ENCODE peak calls at places on chromosomes 1 and 21, in seven cellular contexts. One of them, this sample, is unnamed.

GRCh38 chr1:169460193-169460833 is 25.4 kb downstream of the SLC19A2 start:
- DNase-seq in uterus: no peak
- DNase-seq in CD8-positive, alpha-beta T cell: peak
- DNase-seq in sigmoid colon: no peak
- DNase-seq in DND-41: no peak
- DNase-seq in hepatocyte: no peak
- DNase-seq in fibroblast of mammary gland: peak
- DNase-seq in this sample: no peak

GRCh38 chr21:39263372-39263771 is 50.1 kb downstream of the BRWD1 start:
- DNase-seq in uterus: no peak
- DNase-seq in CD8-positive, alpha-beta T cell: no peak
- DNase-seq in sigmoid colon: no peak
- DNase-seq in DND-41: no peak
- DNase-seq in hepatocyte: no peak
- DNase-seq in fibroblast of mammary gland: peak
- DNase-seq in this sample: no peak

GRCh38 chr21:42352433-42353095 is 1.8 kb upstream of the TFF2 start:
- DNase-seq in uterus: no peak
- DNase-seq in CD8-positive, alpha-beta T cell: no peak
- DNase-seq in sigmoid colon: peak
- DNase-seq in DND-41: no peak
- DNase-seq in hepatocyte: no peak
- DNase-seq in fibroblast of mammary gland: no peak
- DNase-seq in this sample: no peak

GRCh38 chr1:195899762-195900352 is 708.4 kb downstream of the KCNT2 start:
- DNase-seq in uterus: no peak
- DNase-seq in CD8-positive, alpha-beta T cell: no peak
- DNase-seq in sigmoid colon: no peak
- DNase-seq in DND-41: no peak
- DNase-seq in hepatocyte: no peak
- DNase-seq in fibroblast of mammary gland: peak
- DNase-seq in this sample: no peak

GRCh38 chr1:17475729-17476128 is 36.3 kb upstream of the RCC2 start:
- DNase-seq in uterus: no peak
- DNase-seq in CD8-positive, alpha-beta T cell: no peak
- DNase-seq in sigmoid colon: no peak
- DNase-seq in DND-41: no peak
- DNase-seq in hepatocyte: peak
- DNase-seq in fibroblast of mammary gland: peak
- DNase-seq in this sample: peak

GRCh38 chr1:93692983-93693591 is 11.4 kb upstream of the BCAR3 start:
- DNase-seq in uterus: no peak
- DNase-seq in CD8-positive, alpha-beta T cell: no peak
- DNase-seq in sigmoid colon: no peak
- DNase-seq in DND-41: no peak
- DNase-seq in hepatocyte: no peak
- DNase-seq in fibroblast of mammary gland: peak
- DNase-seq in this sample: no peak

GRCh38 chr1:36710901-36711300 is 228.2 kb upstream of the CSF3R start:
- DNase-seq in uterus: no peak
- DNase-seq in CD8-positive, alpha-beta T cell: no peak
- DNase-seq in sigmoid colon: no peak
- DNase-seq in DND-41: no peak
- DNase-seq in hepatocyte: no peak
- DNase-seq in fibroblast of mammary gland: no peak
- DNase-seq in this sample: no peak

GRCh38 chr1:189206617-189207016 is 1271.0 kb downstream of the BRINP3 start:
- DNase-seq in uterus: no peak
- DNase-seq in CD8-positive, alpha-beta T cell: no peak
- DNase-seq in sigmoid colon: no peak
- DNase-seq in DND-41: no peak
- DNase-seq in hepatocyte: no peak
- DNase-seq in fibroblast of mammary gland: no peak
- DNase-seq in this sample: no peak

GRCh38 chr1:75996196-75996595 is 64.0 kb upstream of the ASB17 start:
- DNase-seq in uterus: no peak
- DNase-seq in CD8-positive, alpha-beta T cell: no peak
- DNase-seq in sigmoid colon: no peak
- DNase-seq in DND-41: no peak
- DNase-seq in hepatocyte: no peak
- DNase-seq in fibroblast of mammary gland: peak
- DNase-seq in this sample: no peak

GRCh38 chr1:9231648-9232332 is 2.8 kb upstream of the H6PD start:
- DNase-seq in uterus: no peak
- DNase-seq in CD8-positive, alpha-beta T cell: no peak
- DNase-seq in sigmoid colon: no peak
- DNase-seq in DND-41: no peak
- DNase-seq in hepatocyte: no peak
- DNase-seq in fibroblast of mammary gland: peak
- DNase-seq in this sample: no peak

GRCh38 chr1:226082959-226083302 is 20.4 kb downstream of the H3-3A start:
- DNase-seq in uterus: peak
- DNase-seq in CD8-positive, alpha-beta T cell: no peak
- DNase-seq in sigmoid colon: peak
- DNase-seq in DND-41: no peak
- DNase-seq in hepatocyte: peak
- DNase-seq in fibroblast of mammary gland: peak
- DNase-seq in this sample: no peak

GRCh38 chr1:199704231-199704630 is 323.3 kb upstream of the NR5A2 start:
- DNase-seq in uterus: no peak
- DNase-seq in CD8-positive, alpha-beta T cell: no peak
- DNase-seq in sigmoid colon: no peak
- DNase-seq in DND-41: no peak
- DNase-seq in hepatocyte: no peak
- DNase-seq in fibroblast of mammary gland: no peak
- DNase-seq in this sample: no peak

GRCh38 chr1:46173361-46173856 is 1.5 kb upstream of the TSPAN1 start:
- DNase-seq in uterus: no peak
- DNase-seq in CD8-positive, alpha-beta T cell: no peak
- DNase-seq in sigmoid colon: no peak
- DNase-seq in DND-41: no peak
- DNase-seq in hepatocyte: peak
- DNase-seq in fibroblast of mammary gland: peak
- DNase-seq in this sample: no peak

GRCh38 chr1:228048659-228049333 is 33.7 kb upstream of the ARF1 start:
- DNase-seq in uterus: no peak
- DNase-seq in CD8-positive, alpha-beta T cell: no peak
- DNase-seq in sigmoid colon: no peak
- DNase-seq in DND-41: no peak
- DNase-seq in hepatocyte: no peak
- DNase-seq in fibroblast of mammary gland: no peak
- DNase-seq in this sample: no peak

GRCh38 chr1:244237445-244237844 is 186.4 kb downstream of the ZBTB18 start:
- DNase-seq in uterus: no peak
- DNase-seq in CD8-positive, alpha-beta T cell: no peak
- DNase-seq in sigmoid colon: no peak
- DNase-seq in DND-41: no peak
- DNase-seq in hepatocyte: no peak
- DNase-seq in fibroblast of mammary gland: no peak
- DNase-seq in this sample: no peak

GRCh38 chr1:63730211-63730610 is 43.6 kb upstream of the ROR1 start:
- DNase-seq in uterus: no peak
- DNase-seq in CD8-positive, alpha-beta T cell: no peak
- DNase-seq in sigmoid colon: no peak
- DNase-seq in DND-41: no peak
- DNase-seq in hepatocyte: no peak
- DNase-seq in fibroblast of mammary gland: no peak
- DNase-seq in this sample: no peak

GRCh38 chr1:218347713-218348627 is 2.8 kb downstream of the TGFB2 start:
- DNase-seq in uterus: no peak
- DNase-seq in CD8-positive, alpha-beta T cell: no peak
- DNase-seq in sigmoid colon: peak
- DNase-seq in DND-41: no peak
- DNase-seq in hepatocyte: peak
- DNase-seq in fibroblast of mammary gland: peak
- DNase-seq in this sample: no peak

GRCh38 chr1:117658676-117659075 is 52.8 kb downstream of the TENT5C start:
- DNase-seq in uterus: no peak
- DNase-seq in CD8-positive, alpha-beta T cell: peak
- DNase-seq in sigmoid colon: no peak
- DNase-seq in DND-41: peak
- DNase-seq in hepatocyte: no peak
- DNase-seq in fibroblast of mammary gland: no peak
- DNase-seq in this sample: no peak

GRCh38 chr1:224673161-224673560 is 57.0 kb downstream of the CNIH3 start:
- DNase-seq in uterus: no peak
- DNase-seq in CD8-positive, alpha-beta T cell: no peak
- DNase-seq in sigmoid colon: no peak
- DNase-seq in DND-41: no peak
- DNase-seq in hepatocyte: no peak
- DNase-seq in fibroblast of mammary gland: no peak
- DNase-seq in this sample: no peak

GRCh38 chr1:94582578-94582977 is 41.0 kb upstream of the F3 start:
- DNase-seq in uterus: no peak
- DNase-seq in CD8-positive, alpha-beta T cell: no peak
- DNase-seq in sigmoid colon: no peak
- DNase-seq in DND-41: no peak
- DNase-seq in hepatocyte: no peak
- DNase-seq in fibroblast of mammary gland: no peak
- DNase-seq in this sample: no peak

GRCh38 chr21:36999131-36999898 is 7.2 kb upstream of the RIPPLY3 start:
- DNase-seq in uterus: no peak
- DNase-seq in CD8-positive, alpha-beta T cell: no peak
- DNase-seq in sigmoid colon: no peak
- DNase-seq in DND-41: no peak
- DNase-seq in hepatocyte: no peak
- DNase-seq in fibroblast of mammary gland: no peak
- DNase-seq in this sample: no peak

GRCh38 chr21:36096398-36097290 is 26.8 kb downstream of the CBR1 start:
- DNase-seq in uterus: no peak
- DNase-seq in CD8-positive, alpha-beta T cell: no peak
- DNase-seq in sigmoid colon: no peak
- DNase-seq in DND-41: no peak
- DNase-seq in hepatocyte: no peak
- DNase-seq in fibroblast of mammary gland: no peak
- DNase-seq in this sample: no peak

GRCh38 chr1:28078262-28078661 is 10.1 kb downstream of the EYA3 start:
- DNase-seq in uterus: no peak
- DNase-seq in CD8-positive, alpha-beta T cell: no peak
- DNase-seq in sigmoid colon: no peak
- DNase-seq in DND-41: no peak
- DNase-seq in hepatocyte: no peak
- DNase-seq in fibroblast of mammary gland: no peak
- DNase-seq in this sample: no peak

GRCh38 chr1:209404577-209404976 is 178.9 kb upstream of the CAMK1G start:
- DNase-seq in uterus: peak
- DNase-seq in CD8-positive, alpha-beta T cell: no peak
- DNase-seq in sigmoid colon: no peak
- DNase-seq in DND-41: no peak
- DNase-seq in hepatocyte: no peak
- DNase-seq in fibroblast of mammary gland: no peak
- DNase-seq in this sample: no peak

DNA sequence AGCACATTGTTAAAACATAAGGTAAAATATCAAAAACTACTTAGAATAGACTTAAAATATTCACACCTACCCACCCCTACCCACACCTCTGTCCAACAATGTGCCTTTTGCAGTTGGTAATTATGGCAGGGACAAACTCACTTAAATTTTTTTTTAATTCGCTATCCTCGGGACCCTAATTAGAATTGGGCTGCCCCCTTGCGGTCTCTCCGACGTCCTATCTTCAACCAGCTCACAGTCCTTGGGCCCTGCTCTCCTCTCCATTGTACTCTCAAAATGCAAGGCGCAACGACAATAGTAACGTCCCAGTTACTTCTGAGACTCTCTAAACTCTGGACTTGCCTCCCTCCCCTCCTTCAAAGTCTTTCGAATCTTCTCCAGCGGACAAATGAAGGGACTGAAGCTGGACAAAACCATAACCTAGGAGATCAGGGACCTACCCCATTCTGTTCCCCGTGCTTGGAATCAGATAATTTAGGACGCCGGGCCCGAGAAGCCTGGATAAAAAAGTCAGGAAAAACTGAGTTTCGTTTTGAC is 1.1 kb upstream of the CIART start:
- DNase-seq in uterus: peak
- DNase-seq in CD8-positive, alpha-beta T cell: peak
- DNase-seq in sigmoid colon: peak
- DNase-seq in DND-41: peak
- DNase-seq in hepatocyte: peak
- DNase-seq in fibroblast of mammary gland: peak
- DNase-seq in this sample: no peak
- TF ChIP-seq CTCF in uterus: peak
- TF ChIP-seq CTCF in CD8-positive, alpha-beta T cell: no peak
- TF ChIP-seq CTCF in sigmoid colon: peak
- TF ChIP-seq CTCF in DND-41: no peak
- TF ChIP-seq CTCF in hepatocyte: peak
- TF ChIP-seq CTCF in fibroblast of mammary gland: peak
- TF ChIP-seq CTCF in this sample: peak

DNA sequence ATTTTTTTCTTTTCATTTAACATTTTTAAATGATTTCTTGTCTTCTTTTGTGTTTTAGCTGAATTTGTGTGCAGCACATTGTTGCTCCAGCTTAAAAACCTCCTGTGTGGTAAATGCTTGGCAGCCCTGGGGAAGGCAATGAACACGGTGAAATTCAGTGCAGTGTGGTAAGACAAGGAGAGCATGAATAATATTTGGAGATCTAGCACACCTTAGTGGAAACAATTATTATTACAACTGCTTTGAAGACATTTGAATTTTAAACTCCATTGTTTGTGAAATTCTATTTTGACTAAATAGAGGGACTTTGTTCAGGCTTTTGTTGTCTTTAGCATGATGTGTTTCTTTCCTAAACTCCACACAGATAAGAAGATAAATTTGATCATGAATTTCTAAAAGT is 242.6 kb upstream of the CXADR start:
- DNase-seq in uterus: peak
- DNase-seq in CD8-positive, alpha-beta T cell: no peak
- DNase-seq in sigmoid colon: peak
- DNase-seq in DND-41: peak
- DNase-seq in hepatocyte: peak
- DNase-seq in fibroblast of mammary gland: peak
- DNase-seq in this sample: peak
- TF ChIP-seq CTCF in uterus: peak
- TF ChIP-seq CTCF in CD8-positive, alpha-beta T cell: no peak
- TF ChIP-seq CTCF in sigmoid colon: peak
- TF ChIP-seq CTCF in DND-41: peak
- TF ChIP-seq CTCF in hepatocyte: peak
- TF ChIP-seq CTCF in fibroblast of mammary gland: peak
- TF ChIP-seq CTCF in this sample: peak

DNA sequence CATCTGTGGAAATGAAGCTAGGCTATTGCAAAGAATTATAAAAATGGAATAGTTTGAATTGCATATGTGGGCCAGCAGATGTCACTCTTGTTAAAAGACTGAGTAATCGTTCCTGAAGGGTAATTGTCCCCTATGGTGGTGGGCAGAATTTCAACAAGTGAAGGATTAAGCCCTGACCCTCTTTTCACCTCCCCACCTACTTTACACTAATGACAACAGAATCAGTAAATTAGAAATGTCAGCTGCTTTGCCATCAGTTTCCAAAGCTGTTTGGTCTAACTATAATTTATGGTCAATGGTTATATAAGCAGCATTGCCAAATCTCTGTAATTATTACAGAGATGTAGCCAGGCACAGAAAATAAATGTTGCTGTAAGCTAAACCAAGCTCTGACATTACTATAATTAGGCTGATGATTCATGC is 898.6 kb downstream of the AMY1C start:
- DNase-seq in uterus: no peak
- DNase-seq in CD8-positive, alpha-beta T cell: no peak
- DNase-seq in sigmoid colon: no peak
- DNase-seq in DND-41: no peak
- DNase-seq in hepatocyte: peak
- DNase-seq in fibroblast of mammary gland: no peak
- DNase-seq in this sample: no peak
- TF ChIP-seq CTCF in uterus: no peak
- TF ChIP-seq CTCF in CD8-positive, alpha-beta T cell: no peak
- TF ChIP-seq CTCF in sigmoid colon: no peak
- TF ChIP-seq CTCF in DND-41: peak
- TF ChIP-seq CTCF in hepatocyte: peak
- TF ChIP-seq CTCF in fibroblast of mammary gland: peak
- TF ChIP-seq CTCF in this sample: no peak

GRCh38 chr1:153190373-153190772 is 12.9 kb upstream of the LELP1 start:
- DNase-seq in uterus: no peak
- DNase-seq in CD8-positive, alpha-beta T cell: no peak
- DNase-seq in sigmoid colon: no peak
- DNase-seq in DND-41: no peak
- DNase-seq in hepatocyte: no peak
- DNase-seq in fibroblast of mammary gland: no peak
- DNase-seq in this sample: no peak
- TF ChIP-seq CTCF in uterus: no peak
- TF ChIP-seq CTCF in CD8-positive, alpha-beta T cell: no peak
- TF ChIP-seq CTCF in sigmoid colon: no peak
- TF ChIP-seq CTCF in DND-41: peak
- TF ChIP-seq CTCF in hepatocyte: peak
- TF ChIP-seq CTCF in fibroblast of mammary gland: peak
- TF ChIP-seq CTCF in this sample: no peak